ENCODE peak calls at places on chromosome 4, in six cellular contexts. One of them, this sample, is unnamed.

GRCh38 chr4:133186845-133187244 is 37.8 kb downstream of the PCDH10 start:
- DNase-seq in HCT116: no peak
- DNase-seq in SK-N-SH: no peak
- DNase-seq in HepG2: no peak
- DNase-seq in H1: no peak
- DNase-seq in K562: no peak
- DNase-seq in this sample: no peak

GRCh38 chr4:7213802-7214201 is 21.5 kb downstream of the SORCS2 start:
- DNase-seq in HCT116: no peak
- DNase-seq in SK-N-SH: no peak
- DNase-seq in HepG2: no peak
- DNase-seq in H1: no peak
- DNase-seq in K562: no peak
- DNase-seq in this sample: no peak

GRCh38 chr4:23904639-23905061 is 14.8 kb upstream of the PPARGC1A start:
- DNase-seq in HCT116: no peak
- DNase-seq in SK-N-SH: no peak
- DNase-seq in HepG2: no peak
- DNase-seq in H1: no peak
- DNase-seq in K562: no peak
- DNase-seq in this sample: no peak

GRCh38 chr4:151175754-151176153 is 76.3 kb downstream of the RPS3A start:
- DNase-seq in HCT116: no peak
- DNase-seq in SK-N-SH: no peak
- DNase-seq in HepG2: no peak
- DNase-seq in H1: no peak
- DNase-seq in K562: no peak
- DNase-seq in this sample: no peak

GRCh38 chr4:142091085-142091513 is 454.7 kb downstream of the IL15 start:
- DNase-seq in HCT116: no peak
- DNase-seq in SK-N-SH: no peak
- DNase-seq in HepG2: no peak
- DNase-seq in H1: no peak
- DNase-seq in K562: no peak
- DNase-seq in this sample: no peak

GRCh38 chr4:78056265-78057129 is 626 bp upstream of the FRAS1 start:
- DNase-seq in HCT116: peak; percentile 93
- DNase-seq in SK-N-SH: peak; percentile 75
- DNase-seq in HepG2: peak; percentile 92
- DNase-seq in H1: peak; percentile 84
- DNase-seq in K562: peak; percentile 23
- DNase-seq in this sample: no peak

GRCh38 chr4:110636677-110637407 is 14.0 kb upstream of the PITX2 start:
- DNase-seq in HCT116: peak; percentile 57
- DNase-seq in SK-N-SH: no peak
- DNase-seq in HepG2: no peak
- DNase-seq in H1: peak; percentile 89
- DNase-seq in K562: no peak
- DNase-seq in this sample: no peak

GRCh38 chr4:87270144-87270543 is 49.7 kb upstream of the KLHL8 start:
- DNase-seq in HCT116: peak; percentile 39
- DNase-seq in SK-N-SH: peak; percentile 39
- DNase-seq in HepG2: peak; percentile 62
- DNase-seq in H1: no peak
- DNase-seq in K562: peak; percentile 16
- DNase-seq in this sample: peak; percentile 60

GRCh38 chr4:9832640-9833039 is 51.2 kb downstream of the DRD5 start:
- DNase-seq in HCT116: no peak
- DNase-seq in SK-N-SH: no peak
- DNase-seq in HepG2: no peak
- DNase-seq in H1: no peak
- DNase-seq in K562: no peak
- DNase-seq in this sample: no peak

GRCh38 chr4:173498023-173498422 is 32.0 kb downstream of the HAND2 start:
- DNase-seq in HCT116: no peak
- DNase-seq in SK-N-SH: no peak
- DNase-seq in HepG2: no peak
- DNase-seq in H1: no peak
- DNase-seq in K562: no peak
- DNase-seq in this sample: no peak

GRCh38 chr4:93828830-93829530 is 427 bp downstream of the ATOH1 start:
- DNase-seq in HCT116: no peak
- DNase-seq in SK-N-SH: peak; percentile 65
- DNase-seq in HepG2: no peak
- DNase-seq in H1: peak; percentile 84
- DNase-seq in K562: no peak
- DNase-seq in this sample: peak; percentile 2

GRCh38 chr4:41881931-41882621 is 53.2 kb upstream of the TMEM33 start:
- DNase-seq in HCT116: no peak
- DNase-seq in SK-N-SH: peak; percentile 77
- DNase-seq in HepG2: no peak
- DNase-seq in H1: peak; percentile 71
- DNase-seq in K562: no peak
- DNase-seq in this sample: no peak

GRCh38 chr4:176191974-176192373 is 3.4 kb downstream of the SPATA4 start:
- DNase-seq in HCT116: no peak
- DNase-seq in SK-N-SH: peak; percentile 32
- DNase-seq in HepG2: no peak
- DNase-seq in H1: no peak
- DNase-seq in K562: no peak
- DNase-seq in this sample: no peak

GRCh38 chr4:83285022-83285387 is 407 bp upstream of the COQ2 start:
- DNase-seq in HCT116: no peak
- DNase-seq in SK-N-SH: peak; percentile 23
- DNase-seq in HepG2: no peak
- DNase-seq in H1: no peak
- DNase-seq in K562: no peak
- DNase-seq in this sample: peak; percentile 25

GRCh38 chr4:176539785-176540175 is 220.0 kb downstream of the SPCS3 start:
- DNase-seq in HCT116: no peak
- DNase-seq in SK-N-SH: no peak
- DNase-seq in HepG2: no peak
- DNase-seq in H1: no peak
- DNase-seq in K562: no peak
- DNase-seq in this sample: peak; percentile 18

GRCh38 chr4:107900508-107900907 is 30.8 kb upstream of the CYP2U1 start:
- DNase-seq in HCT116: no peak
- DNase-seq in SK-N-SH: no peak
- DNase-seq in HepG2: no peak
- DNase-seq in H1: no peak
- DNase-seq in K562: no peak
- DNase-seq in this sample: no peak

GRCh38 chr4:5024673-5025072 is 5.4 kb upstream of the CYTL1 start:
- DNase-seq in HCT116: no peak
- DNase-seq in SK-N-SH: no peak
- DNase-seq in HepG2: no peak
- DNase-seq in H1: no peak
- DNase-seq in K562: no peak
- DNase-seq in this sample: no peak

GRCh38 chr4:17063870-17064269 is 165.4 kb upstream of the LDB2 start:
- DNase-seq in HCT116: no peak
- DNase-seq in SK-N-SH: no peak
- DNase-seq in HepG2: no peak
- DNase-seq in H1: no peak
- DNase-seq in K562: no peak
- DNase-seq in this sample: no peak

GRCh38 chr4:28369504-28369903 is 1508.9 kb downstream of the STIM2 start:
- DNase-seq in HCT116: no peak
- DNase-seq in SK-N-SH: no peak
- DNase-seq in HepG2: no peak
- DNase-seq in H1: no peak
- DNase-seq in K562: no peak
- DNase-seq in this sample: no peak

GRCh38 chr4:37664696-37665095 is 21.5 kb downstream of the RELL1 start:
- DNase-seq in HCT116: no peak
- DNase-seq in SK-N-SH: no peak
- DNase-seq in HepG2: no peak
- DNase-seq in H1: no peak
- DNase-seq in K562: no peak
- DNase-seq in this sample: no peak

GRCh38 chr4:44118971-44119680 is 329.5 kb downstream of the KCTD8 start:
- DNase-seq in HCT116: no peak
- DNase-seq in SK-N-SH: no peak
- DNase-seq in HepG2: no peak
- DNase-seq in H1: no peak
- DNase-seq in K562: no peak
- DNase-seq in this sample: no peak

GRCh38 chr4:174365018-174365587 is 81.4 kb downstream of the CEP44 start:
- DNase-seq in HCT116: peak; percentile 26
- DNase-seq in SK-N-SH: peak; percentile 23
- DNase-seq in HepG2: peak; percentile 30
- DNase-seq in H1: no peak
- DNase-seq in K562: peak; percentile 15
- DNase-seq in this sample: no peak

GRCh38 chr4:151263455-151263854 is 13.5 kb upstream of the PRSS48 start:
- DNase-seq in HCT116: no peak
- DNase-seq in SK-N-SH: no peak
- DNase-seq in HepG2: no peak
- DNase-seq in H1: no peak
- DNase-seq in K562: no peak
- DNase-seq in this sample: no peak

GRCh38 chr4:159422626-159423025 is 319.7 kb downstream of the RAPGEF2 start:
- DNase-seq in HCT116: no peak
- DNase-seq in SK-N-SH: no peak
- DNase-seq in HepG2: no peak
- DNase-seq in H1: no peak
- DNase-seq in K562: no peak
- DNase-seq in this sample: peak; percentile 15

DNA sequence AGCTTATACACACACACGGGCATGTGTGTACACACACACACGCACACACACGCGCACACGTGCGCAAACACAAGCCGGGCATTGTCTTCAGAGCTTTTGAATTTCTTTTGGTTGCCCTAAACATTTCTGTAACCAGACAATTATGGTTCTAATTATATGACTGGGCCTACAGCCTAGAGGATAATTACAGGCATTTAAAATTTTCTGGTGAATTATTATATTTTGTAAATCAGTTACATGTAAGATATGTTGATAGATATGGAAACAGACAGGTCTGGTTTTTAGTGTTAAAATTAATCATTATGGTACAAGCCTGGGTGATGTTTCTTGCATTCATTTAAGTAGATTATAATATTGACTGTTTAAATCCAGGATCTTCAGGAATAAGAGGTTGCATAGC is 1120.5 kb downstream of the ADGRL3 start:
- DNase-seq in HCT116: no peak
- DNase-seq in SK-N-SH: peak; percentile 18
- DNase-seq in HepG2: no peak
- DNase-seq in H1: no peak
- DNase-seq in K562: no peak
- DNase-seq in this sample: no peak
- TF ChIP-seq JUND in HCT116: no peak
- TF ChIP-seq JUND in SK-N-SH: no peak
- TF ChIP-seq JUND in HepG2: no peak
- TF ChIP-seq JUND in H1: no peak
- TF ChIP-seq JUND in K562: no peak
- TF ChIP-seq JUND in this sample: no peak

GRCh38 chr4:74455361-74456055 is 10.6 kb downstream of the AREG start:
- DNase-seq in HCT116: no peak
- DNase-seq in SK-N-SH: no peak
- DNase-seq in HepG2: no peak
- DNase-seq in H1: no peak
- DNase-seq in K562: no peak
- DNase-seq in this sample: no peak
- TF ChIP-seq JUND in HCT116: no peak
- TF ChIP-seq JUND in SK-N-SH: no peak
- TF ChIP-seq JUND in HepG2: no peak
- TF ChIP-seq JUND in H1: no peak
- TF ChIP-seq JUND in K562: no peak
- TF ChIP-seq JUND in this sample: no peak

GRCh38 chr4:19030048-19030447 is 1008.5 kb upstream of the LCORL start:
- DNase-seq in HCT116: no peak
- DNase-seq in SK-N-SH: no peak
- DNase-seq in HepG2: no peak
- DNase-seq in H1: no peak
- DNase-seq in K562: no peak
- DNase-seq in this sample: no peak
- TF ChIP-seq JUND in HCT116: no peak
- TF ChIP-seq JUND in SK-N-SH: no peak
- TF ChIP-seq JUND in HepG2: no peak
- TF ChIP-seq JUND in H1: no peak
- TF ChIP-seq JUND in K562: no peak
- TF ChIP-seq JUND in this sample: no peak

DNA sequence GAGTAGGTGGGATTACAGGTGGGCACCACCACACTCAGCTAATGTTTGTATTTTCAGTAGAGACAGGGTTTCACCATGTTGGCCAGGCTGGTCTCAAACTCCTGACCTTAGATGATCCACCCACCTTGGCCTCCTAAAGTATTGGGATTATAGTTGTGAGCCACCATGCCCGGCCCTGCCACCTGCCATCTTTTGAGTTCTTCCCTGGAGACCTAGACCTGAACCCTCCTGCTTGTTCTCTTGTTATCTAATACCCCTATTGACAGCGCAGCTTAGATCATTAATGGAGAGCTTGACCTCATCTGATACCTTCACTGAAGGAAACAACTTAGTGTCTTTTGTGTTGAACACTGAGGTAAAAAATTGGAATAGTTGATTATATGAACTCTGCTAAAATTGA is 53.6 kb downstream of the HTT start:
- DNase-seq in HCT116: no peak
- DNase-seq in SK-N-SH: no peak
- DNase-seq in HepG2: no peak
- DNase-seq in H1: no peak
- DNase-seq in K562: no peak
- DNase-seq in this sample: no peak
- TF ChIP-seq JUND in HCT116: no peak
- TF ChIP-seq JUND in SK-N-SH: no peak
- TF ChIP-seq JUND in HepG2: no peak
- TF ChIP-seq JUND in H1: no peak
- TF ChIP-seq JUND in K562: no peak
- TF ChIP-seq JUND in this sample: no peak

GRCh38 chr4:139887962-139888735 is 222.5 kb downstream of the MGST2 start:
- DNase-seq in HCT116: no peak
- DNase-seq in SK-N-SH: peak; percentile 23
- DNase-seq in HepG2: no peak
- DNase-seq in H1: no peak
- DNase-seq in K562: no peak
- DNase-seq in this sample: peak; percentile 6
- TF ChIP-seq JUND in HCT116: no peak
- TF ChIP-seq JUND in SK-N-SH: no peak
- TF ChIP-seq JUND in HepG2: no peak
- TF ChIP-seq JUND in H1: no peak
- TF ChIP-seq JUND in K562: no peak
- TF ChIP-seq JUND in this sample: no peak

GRCh38 chr4:79526970-79527565 is 119.0 kb upstream of the GK2 start:
- DNase-seq in HCT116: no peak
- DNase-seq in SK-N-SH: no peak
- DNase-seq in HepG2: no peak
- DNase-seq in H1: no peak
- DNase-seq in K562: no peak
- DNase-seq in this sample: no peak

DNA sequence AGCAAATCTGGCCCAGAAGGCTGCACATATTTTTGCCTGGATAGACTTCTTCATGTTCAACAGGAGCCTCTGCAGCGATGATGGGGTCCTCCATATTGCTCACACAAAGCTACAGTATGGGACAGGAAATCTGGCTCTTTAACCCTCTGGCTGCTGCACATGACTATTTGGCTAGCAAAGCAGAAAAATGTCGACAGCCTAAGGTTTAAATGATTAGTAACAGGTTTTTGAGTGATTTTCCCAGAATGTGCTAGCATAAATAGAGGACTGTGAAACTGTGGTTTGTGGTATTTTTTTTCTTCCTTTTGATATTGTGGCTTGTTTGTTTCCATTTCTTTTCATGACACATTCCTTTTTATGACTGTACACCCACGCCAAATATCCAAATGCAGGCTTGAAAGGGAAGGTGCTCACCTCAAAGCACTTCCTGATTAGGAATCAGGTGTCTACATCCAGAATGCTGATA is 120.2 kb upstream of the GK2 start:
- DNase-seq in HCT116: no peak
- DNase-seq in SK-N-SH: no peak
- DNase-seq in HepG2: no peak
- DNase-seq in H1: no peak
- DNase-seq in K562: no peak
- DNase-seq in this sample: no peak
- TF ChIP-seq JUND in HCT116: no peak
- TF ChIP-seq JUND in SK-N-SH: no peak
- TF ChIP-seq JUND in HepG2: no peak
- TF ChIP-seq JUND in H1: no peak
- TF ChIP-seq JUND in K562: no peak
- TF ChIP-seq JUND in this sample: no peak

This sample was measured in T47D.